ENCODE peak calls at places on chromosomes 1 and 21, in eight cellular contexts. I is psoas muscle, G is heart right ventricle, U is pancreas, T is cardiac muscle cell, J is adrenal gland, K is body of pancreas, F is kidney. Q is an unnamed sample.

GRCh38 chr1:47935163-47935562 is 62.0 kb downstream of the TRABD2B start:
- DNase-seq in T (peak), J (no peak), G (no peak), U (no peak), K (no peak), F (no peak), I (no peak), Q (no peak)

GRCh38 chr1:19648689-19649088 is 4.6 kb downstream of the NBL1 start:
- DNase-seq in T (no peak), K (no peak), F (peak), I (peak), G (no peak), J (no peak), U (no peak), Q (peak)

GRCh38 chr1:193417420-193417819 is 231.0 kb upstream of the B3GALT2 start:
- DNase-seq in T (peak), F (no peak), K (no peak), J (peak), U (no peak), I (no peak), G (no peak), Q (no peak)

GRCh38 chr1:212595787-212596714 is 12.5 kb upstream of the ATF3 start:
- DNase-seq in G (peak), U (no peak), I (no peak), T (peak), F (no peak), J (no peak), K (no peak), Q (peak)

GRCh38 chr1:169676001-169676400 is 35.4 kb downstream of the SELL start:
- DNase-seq in T (peak), K (no peak), U (no peak), I (no peak), G (no peak), F (no peak), J (no peak), Q (no peak)

GRCh38 chr1:55362558-55362957 is 147.4 kb upstream of the USP24 start:
- DNase-seq in J (no peak), K (no peak), T (peak), I (no peak), F (no peak), U (no peak), G (no peak), Q (no peak)

GRCh38 chr1:228149341-228150020 is at the start of gene GJC2:
- DNase-seq in I (no peak), F (peak), J (peak), U (no peak), K (no peak), G (peak), T (peak), Q (no peak)

GRCh38 chr1:201990427-201990826 is 8.0 kb downstream of the RNPEP start:
- DNase-seq in G (peak), I (no peak), F (no peak), U (peak), T (peak), J (peak), K (peak), Q (peak)

GRCh38 chr1:231235526-231235925 is 5.5 kb upstream of the GNPAT start:
- DNase-seq in T (no peak), J (no peak), U (no peak), I (no peak), K (no peak), G (no peak), F (no peak), Q (no peak)

GRCh38 chr1:30888391-30888790 is 20.2 kb downstream of the SDC3 start:
- DNase-seq in T (peak), F (peak), I (no peak), K (peak), U (no peak), G (peak), J (peak), Q (no peak)

GRCh38 chr1:2983706-2984398 is 37.4 kb upstream of the ACTRT2 start:
- DNase-seq in F (peak), I (no peak), U (no peak), T (no peak), J (no peak), K (no peak), G (no peak), Q (no peak)

GRCh38 chr21:29664615-29665014 is 275.2 kb downstream of the GRIK1 start:
- DNase-seq in T (no peak), F (no peak), U (no peak), K (no peak), J (no peak), I (no peak), G (no peak), Q (no peak)

GRCh38 chr1:88847618-88848017 is 43.7 kb downstream of the GTF2B start:
- DNase-seq in K (no peak), G (no peak), J (no peak), U (no peak), I (no peak), F (no peak), T (no peak), Q (no peak)

GRCh38 chr1:233433436-233434213 is 106.1 kb downstream of the MAP3K21 start:
- DNase-seq in K (no peak), U (no peak), J (no peak), I (no peak), F (no peak), T (peak), G (no peak), Q (no peak)

GRCh38 chr1:53766766-53767409 is 27.9 kb upstream of the GLIS1 start:
- DNase-seq in U (no peak), K (no peak), T (peak), I (no peak), G (no peak), J (no peak), F (no peak), Q (no peak)

GRCh38 chr1:218421531-218421930 is 76.4 kb downstream of the TGFB2 start:
- DNase-seq in K (no peak), T (no peak), U (no peak), J (no peak), I (no peak), F (no peak), G (no peak), Q (no peak)

GRCh38 chr1:159942700-159943640 is 2.4 kb downstream of the IGSF9 start:
- DNase-seq in U (no peak), I (no peak), T (no peak), F (no peak), J (no peak), K (peak), G (no peak), Q (no peak)

GRCh38 chr1:116972676-116973035 is 28.9 kb upstream of the CD101 start:
- DNase-seq in U (no peak), G (no peak), F (no peak), K (no peak), I (no peak), J (no peak), T (no peak), Q (no peak)

DNA sequence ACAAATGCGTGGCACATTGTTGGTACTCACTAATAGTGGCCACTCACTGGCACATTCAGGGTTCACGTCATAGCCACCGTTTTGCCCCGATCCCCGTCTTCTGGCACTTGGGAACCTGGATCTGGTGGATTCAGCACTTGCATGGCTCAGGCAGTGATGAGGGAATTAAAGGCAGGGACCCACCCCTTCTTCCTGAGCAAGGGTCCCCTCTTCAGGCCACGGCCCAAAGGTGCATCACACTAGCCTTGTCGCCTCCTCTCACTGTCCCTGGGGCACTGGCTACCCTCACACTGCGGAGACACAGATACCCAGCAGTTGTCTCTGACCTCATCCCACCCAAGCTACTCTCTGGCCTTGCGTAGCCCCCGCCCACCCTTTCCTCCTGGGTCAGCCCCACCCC is 19.9 kb upstream of the LDLRAP1 start:
- DNase-seq in K (no peak), G (no peak), F (no peak), J (no peak), U (no peak), I (no peak), T (no peak), Q (no peak)
- TF ChIP-seq CTCF in K (no peak), G (no peak), F (no peak), J (no peak), U (no peak), I (no peak), T (no peak), Q (no peak)

GRCh38 chr1:26284597-26285351 is 4.9 kb downstream of the SH3BGRL3 start:
- DNase-seq in F (peak), T (peak), K (peak), U (peak), J (peak), G (peak), I (peak), Q (no peak)
- H3K4me3 ChIP-seq in F (no peak), T (no peak), K (no peak), U (no peak), J (no peak), G (no peak), I (no peak), Q (no peak)

GRCh38 chr1:7177021-7177420 is 391.8 kb downstream of the CAMTA1 start:
- DNase-seq in G (no peak), K (no peak), U (no peak), I (no peak), T (no peak), J (no peak), F (no peak), Q (no peak)
- TF ChIP-seq CTCF in G (no peak), K (no peak), U (no peak), I (no peak), T (no peak), J (no peak), F (no peak), Q (no peak)

DNA sequence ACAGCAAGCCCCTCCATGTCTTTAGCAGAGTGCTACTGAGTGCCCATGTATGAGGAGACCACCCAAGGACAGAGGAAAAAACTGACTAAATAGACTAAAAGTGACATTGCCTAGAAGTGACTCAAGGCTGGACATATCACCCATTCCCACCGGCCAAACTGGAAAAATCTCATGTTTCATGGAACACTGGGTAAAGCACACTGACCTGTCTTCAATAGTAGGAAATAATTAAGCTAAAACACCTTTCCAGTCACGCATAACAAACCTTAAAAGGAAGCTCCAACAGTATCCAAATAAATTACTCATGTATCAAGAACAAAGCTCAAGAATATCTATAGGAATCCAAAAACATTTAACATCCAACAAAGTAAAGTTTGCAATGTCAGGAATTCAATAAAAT is 120.4 kb downstream of the SNX7 start:
- DNase-seq in J (no peak), I (no peak), K (no peak), F (no peak), T (no peak), G (no peak), U (no peak), Q (no peak)
- H3K4me3 ChIP-seq in J (no peak), I (no peak), K (no peak), F (no peak), T (no peak), G (no peak), U (no peak), Q (no peak)

GRCh38 chr1:178310685-178311105 is 186.1 kb downstream of the CLEC20A start:
- DNase-seq in T (peak), F (no peak), G (no peak), J (no peak), U (peak), K (peak), I (no peak), Q (peak)
- TF ChIP-seq CTCF in T (peak), F (peak), G (peak), J (peak), U (peak), K (peak), I (peak), Q (peak)

DNA sequence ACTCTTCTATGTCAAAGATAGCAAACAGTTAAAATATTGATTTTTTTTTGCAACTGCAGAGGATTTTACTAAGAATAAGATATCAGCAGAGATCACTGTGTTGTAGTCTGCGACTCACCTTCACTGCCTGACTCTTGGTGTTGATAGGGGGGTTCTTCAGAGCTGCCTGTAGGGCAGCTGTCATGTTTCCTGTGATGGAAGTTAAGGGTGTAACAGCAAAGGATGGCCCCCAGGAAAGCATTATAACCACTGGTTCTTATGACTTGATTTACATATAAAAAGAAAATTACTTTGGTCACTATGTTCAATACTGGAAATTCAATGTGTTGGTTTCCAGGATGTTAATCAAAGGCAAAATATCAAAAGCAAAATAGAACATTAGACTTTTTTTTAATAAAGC is 2.6 kb downstream of the ARPC5 start:
- DNase-seq in K (no peak), U (no peak), G (no peak), J (no peak), F (no peak), I (no peak), T (no peak), Q (no peak)
- H3K4me3 ChIP-seq in K (no peak), U (no peak), G (peak), J (no peak), F (peak), I (peak), T (peak), Q (no peak)

GRCh38 chr1:245495681-245496080 is 340.9 kb downstream of the KIF26B start:
- DNase-seq in K (no peak), I (no peak), F (no peak), G (no peak), U (no peak), T (no peak), J (no peak), Q (no peak)

GRCh38 chr1:245488346-245489110 is 333.7 kb downstream of the KIF26B start:
- DNase-seq in F (no peak), J (no peak), T (no peak), I (no peak), K (no peak), U (no peak), G (no peak), Q (no peak)

GRCh38 chr1:245489838-245490237 is 335.1 kb downstream of the KIF26B start:
- DNase-seq in G (no peak), J (no peak), U (no peak), K (no peak), F (no peak), T (no peak), I (no peak), Q (no peak)

GRCh38 chr1:245493029-245493428 is 338.2 kb downstream of the KIF26B start:
- DNase-seq in T (peak), U (no peak), F (no peak), I (no peak), J (no peak), G (no peak), K (no peak), Q (no peak)
- TF ChIP-seq CTCF in T (peak), U (no peak), F (no peak), I (no peak), J (no peak), G (no peak), K (no peak), Q (peak)

GRCh38 chr1:206507395-206508129 is at the start of gene RASSF5:
- DNase-seq in F (peak), T (peak), J (peak), U (peak), G (peak), I (peak), K (peak), Q (no peak)

GRCh38 chr1:206508130-206508884 is 976 bp downstream of the RASSF5 start:
- DNase-seq in K (peak), U (no peak), J (no peak), I (no peak), T (no peak), F (no peak), G (no peak), Q (no peak)

GRCh38 chr1:206505702-206506375 is 1.5 kb upstream of the RASSF5 start:
- DNase-seq in G (no peak), U (no peak), K (no peak), J (no peak), T (peak), I (no peak), F (no peak), Q (no peak)

GRCh38 chr1:206506803-206507394 is 432 bp upstream of the RASSF5 start:
- DNase-seq in I (no peak), G (no peak), F (peak), J (peak), T (peak), U (peak), K (no peak), Q (no peak)

GRCh38 chr1:206506405-206506802 is 927 bp upstream of the RASSF5 start:
- DNase-seq in F (no peak), G (no peak), K (no peak), T (no peak), I (no peak), U (no peak), J (no peak), Q (no peak)
- H3K4me3 ChIP-seq in F (peak), G (peak), K (no peak), T (peak), I (peak), U (peak), J (no peak), Q (no peak)

DNA sequence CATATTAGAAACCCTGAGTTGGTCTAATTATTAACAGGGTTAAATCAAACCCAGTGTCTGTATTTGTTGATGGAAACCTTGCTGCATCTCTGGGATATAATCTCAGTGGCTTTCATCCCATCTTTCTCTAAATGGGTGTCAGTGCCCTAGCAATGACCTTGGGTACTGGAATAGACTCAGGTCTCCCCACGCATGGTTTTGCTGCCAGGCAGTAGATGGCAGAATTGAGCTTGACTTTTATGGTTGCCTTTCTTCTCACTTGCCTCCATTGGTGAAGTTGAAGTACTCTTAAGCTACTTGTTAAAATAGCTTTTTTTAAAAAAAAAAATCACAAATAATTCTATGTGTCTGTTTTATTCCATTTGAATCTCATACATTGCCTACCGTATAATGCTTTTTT is 81.8 kb upstream of the HMCN1 start:
- DNase-seq in J (no peak), I (no peak), T (no peak), F (no peak), K (no peak), U (no peak), G (no peak), Q (no peak)
- TF ChIP-seq CTCF in J (no peak), I (no peak), T (peak), F (no peak), K (no peak), U (no peak), G (no peak), Q (peak)